ENCODE peak calls at places on chromosomes 11 and 22, in seven cellular contexts. B, G, A, N, H, W and J are unnamed samples.

GRCh38 chr11:91199866-91200265 is 977.0 kb upstream of the CHORDC1 start:
- DNase-seq in B (no peak), G (peak), A (peak), N (no peak), H (no peak), W (no peak), J (no peak)

GRCh38 chr22:29325785-29326315 is 10.4 kb upstream of the RASL10A start:
- DNase-seq in B (no peak), G (no peak), A (peak), N (no peak), H (no peak), W (no peak), J (no peak)

GRCh38 chr11:11420512-11420911 is 67.5 kb upstream of the CSNK2A3 start:
- DNase-seq in B (no peak), G (no peak), A (no peak), N (no peak), H (no peak), W (no peak), J (no peak)

GRCh38 chr11:113241190-113242051 is 73.0 kb upstream of the TTC12 start:
- DNase-seq in B (no peak), G (no peak), A (peak), N (no peak), H (no peak), W (no peak), J (no peak)

GRCh38 chr11:45343988-45344387 is 57.8 kb upstream of the SYT13 start:
- DNase-seq in B (no peak), G (no peak), A (no peak), N (no peak), H (no peak), W (no peak), J (no peak)

GRCh38 chr11:111193924-111194490 is 51.5 kb upstream of the POU2AF2 start:
- DNase-seq in B (no peak), G (no peak), A (no peak), N (no peak), H (no peak), W (no peak), J (no peak)

GRCh38 chr11:57458410-57459111 is 1.8 kb upstream of the RTN4RL2 start:
- DNase-seq in B (no peak), G (peak), A (peak), N (no peak), H (peak), W (no peak), J (no peak)

GRCh38 chr11:22703040-22703439 is 36.6 kb downstream of the GAS2 start:
- DNase-seq in B (no peak), G (peak), A (peak), N (peak), H (no peak), W (no peak), J (no peak)

GRCh38 chr11:28763876-28764275 is 655.7 kb downstream of the METTL15 start:
- DNase-seq in B (no peak), G (no peak), A (peak), N (no peak), H (no peak), W (no peak), J (peak)

GRCh38 chr11:47393163-47394049 is 15.0 kb upstream of the SLC39A13 start:
- DNase-seq in B (peak), G (no peak), A (peak), N (no peak), H (peak), W (no peak), J (peak)

GRCh38 chr11:27464155-27464759 is 8.3 kb downstream of the LGR4 start:
- DNase-seq in B (no peak), G (peak), A (peak), N (peak), H (no peak), W (no peak), J (peak)

GRCh38 chr11:13487661-13488030 is 8.2 kb downstream of the PTH start:
- DNase-seq in B (no peak), G (peak), A (peak), N (no peak), H (no peak), W (no peak), J (no peak)

GRCh38 chr11:118216621-118217526 is 7.9 kb downstream of the JAML start:
- DNase-seq in B (no peak), G (no peak), A (no peak), N (no peak), H (no peak), W (no peak), J (no peak)

GRCh38 chr11:1125803-1126202 is 31.9 kb upstream of the MUC5AC start:
- DNase-seq in B (no peak), G (no peak), A (no peak), N (no peak), H (no peak), W (no peak), J (no peak)

GRCh38 chr11:28539239-28540025 is 431.2 kb downstream of the METTL15 start:
- DNase-seq in B (no peak), G (no peak), A (no peak), N (no peak), H (no peak), W (no peak), J (no peak)

GRCh38 chr11:94671553-94672366 is 96.4 kb upstream of the AMOTL1 start:
- DNase-seq in B (no peak), G (no peak), A (no peak), N (no peak), H (no peak), W (no peak), J (peak)

GRCh38 chr11:69311767-69312385 is 17.9 kb downstream of the MYEOV start:
- DNase-seq in B (no peak), G (no peak), A (no peak), N (no peak), H (no peak), W (no peak), J (no peak)

GRCh38 chr11:35012467-35013191 is 96.2 kb downstream of the PDHX start:
- DNase-seq in B (no peak), G (no peak), A (no peak), N (no peak), H (no peak), W (no peak), J (no peak)

GRCh38 chr11:126440792-126441514 is 85.5 kb downstream of the ST3GAL4 start:
- DNase-seq in B (peak), G (peak), A (peak), N (no peak), H (peak), W (peak), J (peak)

GRCh38 chr22:43385770-43386641 is 25.8 kb upstream of the MPPED1 start:
- DNase-seq in B (peak), G (peak), A (peak), N (no peak), H (peak), W (peak), J (peak)

DNA sequence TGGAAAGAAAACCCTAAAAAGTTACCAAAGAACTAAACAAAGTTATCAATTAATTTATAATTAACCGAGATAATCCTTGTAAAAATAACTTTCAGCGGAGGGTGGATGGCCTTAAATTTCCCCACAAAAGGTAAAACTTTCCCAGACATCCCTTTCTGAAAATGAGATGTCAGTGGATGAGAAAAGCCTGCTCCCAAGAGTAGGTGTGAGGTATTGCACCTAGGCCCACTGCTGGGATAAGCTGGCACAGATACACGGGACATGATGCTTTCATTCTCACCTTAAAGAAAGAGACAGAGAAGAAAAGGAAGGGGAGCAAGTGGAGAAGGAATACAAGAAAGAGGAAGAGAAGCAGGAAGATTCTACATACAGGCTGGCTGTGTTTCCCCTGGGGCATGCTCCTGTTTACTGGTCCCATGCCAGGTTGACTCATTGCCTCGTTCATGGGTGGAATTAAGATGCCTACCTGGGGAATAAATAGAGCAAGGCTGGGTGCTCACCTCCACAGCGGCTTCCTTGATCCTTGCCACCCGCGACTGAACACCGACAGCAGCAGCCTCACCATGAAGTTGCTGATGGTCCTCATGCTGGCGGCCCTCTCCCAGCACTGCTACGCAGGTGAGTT is at the start of gene SCGB2A2:
- DNase-seq in B (no peak), G (peak), A (no peak), N (no peak), H (no peak), W (no peak), J (no peak)
- TF ChIP-seq CTCF in B (no peak), G (peak), A (peak), N (peak), H (peak), W (peak), J (peak)

DNA sequence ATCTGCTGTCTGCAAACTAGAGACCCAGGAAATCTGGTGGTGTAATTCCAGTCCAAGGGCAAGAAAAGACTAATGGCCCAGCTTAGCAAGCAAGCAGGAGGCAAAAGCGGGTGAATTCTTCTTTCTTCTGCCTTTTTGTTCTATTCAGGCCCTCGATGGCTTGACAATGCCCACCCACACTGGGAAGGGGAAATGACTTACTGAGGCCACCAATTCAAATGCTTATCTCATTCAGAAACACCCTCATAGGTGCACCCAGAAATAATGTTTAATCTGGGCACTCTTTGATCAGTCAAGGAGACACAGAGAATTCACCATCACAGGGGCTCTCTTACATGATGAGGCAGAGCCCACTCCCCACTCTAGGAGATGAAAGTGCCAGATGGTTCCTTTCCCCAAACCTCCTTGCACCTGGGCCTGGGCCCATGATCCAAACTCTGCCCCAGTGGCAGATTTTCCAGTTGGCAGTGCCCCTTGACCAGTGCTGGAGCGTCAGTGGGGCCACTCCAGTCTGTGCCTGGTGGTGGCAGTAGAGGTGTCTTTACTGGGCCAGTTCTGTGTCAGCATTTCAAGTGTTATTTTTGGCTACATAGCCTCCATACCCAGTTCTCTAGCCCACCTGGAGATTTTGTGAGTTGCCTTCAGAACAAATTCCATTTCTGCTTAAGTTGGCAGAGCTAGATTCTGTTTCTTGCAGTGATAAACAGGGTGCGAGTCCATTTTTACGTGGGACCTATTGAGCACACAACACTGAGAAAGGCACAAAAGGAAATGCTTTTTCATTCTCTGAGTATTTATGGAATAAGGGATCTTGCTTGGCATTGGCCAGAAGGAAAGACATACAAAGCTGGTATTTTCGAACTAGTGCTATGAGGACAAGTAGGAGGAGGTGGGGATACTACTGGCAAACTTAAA is 7.5 kb downstream of the ELMOD1 start:
- DNase-seq in B (no peak), G (peak), A (no peak), N (no peak), H (no peak), W (no peak), J (peak)
- TF ChIP-seq CTCF in B (peak), G (peak), A (peak), N (peak), H (peak), W (peak), J (peak)

GRCh38 chr11:131025421-131026126 is 109.3 kb upstream of the SNX19 start:
- DNase-seq in B (no peak), G (no peak), A (no peak), N (no peak), H (no peak), W (no peak), J (no peak)

GRCh38 chr11:131027501-131027900 is 111.2 kb upstream of the SNX19 start:
- DNase-seq in B (no peak), G (no peak), A (peak), N (no peak), H (no peak), W (no peak), J (no peak)

GRCh38 chr11:131025020-131025419 is 108.7 kb upstream of the SNX19 start:
- DNase-seq in B (no peak), G (peak), A (peak), N (no peak), H (no peak), W (no peak), J (peak)
- TF ChIP-seq CTCF in B (no peak), G (peak), A (peak), N (peak), H (peak), W (peak), J (peak)

DNA sequence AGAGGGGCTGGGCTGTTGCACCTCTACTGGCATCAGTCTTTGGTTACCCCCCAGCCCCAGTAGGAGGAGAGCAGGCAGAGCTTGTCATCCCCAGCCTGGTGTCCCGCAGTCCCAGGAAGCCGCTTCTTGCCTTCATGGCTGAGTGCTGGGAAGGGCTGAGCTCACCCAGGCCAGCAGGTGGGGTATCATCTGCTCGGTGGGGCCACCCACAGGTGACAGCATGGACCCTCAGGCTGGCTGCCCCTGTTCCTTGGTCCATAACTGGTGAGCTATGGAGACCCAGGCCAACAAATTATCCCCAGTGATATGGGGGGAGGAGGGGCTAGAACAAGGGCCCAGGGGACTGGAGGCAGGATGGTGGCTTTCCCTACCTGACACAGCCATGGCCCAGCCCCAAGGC is 6.5 kb upstream of the RHOD start:
- DNase-seq in B (no peak), G (no peak), A (no peak), N (no peak), H (no peak), W (no peak), J (no peak)
- TF ChIP-seq CTCF in B (no peak), G (peak), A (no peak), N (no peak), H (no peak), W (peak), J (peak)

GRCh38 chr11:115383431-115383830 is 120.8 kb downstream of the CADM1 start:
- DNase-seq in B (no peak), G (no peak), A (no peak), N (no peak), H (no peak), W (no peak), J (no peak)

GRCh38 chr11:115379528-115379927 is 124.7 kb downstream of the CADM1 start:
- DNase-seq in B (no peak), G (no peak), A (no peak), N (no peak), H (no peak), W (no peak), J (no peak)

GRCh38 chr11:115377882-115378296 is 126.3 kb downstream of the CADM1 start:
- DNase-seq in B (no peak), G (no peak), A (no peak), N (no peak), H (no peak), W (no peak), J (no peak)
- TF ChIP-seq CTCF in B (no peak), G (no peak), A (no peak), N (no peak), H (no peak), W (no peak), J (no peak)